ENCODE peak calls at places on chromosome 1, in ten cellular contexts. One of them, this sample, is unnamed.

GRCh38 chr1:3049164-3049563 is 19.8 kb upstream of the PRDM16 start:
- DNase-seq in sciatic nerve: peak; percentile 41
- DNase-seq in retina: no peak
- DNase-seq in testis: no peak
- DNase-seq in globus pallidus: no peak
- DNase-seq in 8988T: no peak
- DNase-seq in HTR-8/SVneo: no peak
- DNase-seq in lung microvascular endothelial cell: no peak
- DNase-seq in progenitor cell of endocrine pancreas: no peak
- DNase-seq in activated T-cell treated with anti-CD3 and anti-CD28 coated beads, Interleukin-2, amount 50 U/mL, for 72 hours: no peak
- DNase-seq in this sample: no peak

GRCh38 chr1:153599847-153600246 is 13.1 kb downstream of the S100A16 start:
- DNase-seq in sciatic nerve: peak; percentile 7
- DNase-seq in globus pallidus: no peak
- DNase-seq in retina: no peak
- DNase-seq in progenitor cell of endocrine pancreas: no peak
- DNase-seq in testis: no peak
- DNase-seq in lung microvascular endothelial cell: no peak
- DNase-seq in activated T-cell treated with anti-CD3 and anti-CD28 coated beads, Interleukin-2, amount 50 U/mL, for 72 hours: no peak
- DNase-seq in 8988T: no peak
- DNase-seq in HTR-8/SVneo: no peak
- DNase-seq in this sample: no peak

GRCh38 chr1:184051485-184052193 is at the start of gene TSEN15:
- DNase-seq in HTR-8/SVneo: peak; percentile 76
- DNase-seq in testis: peak; percentile 82
- DNase-seq in activated T-cell treated with anti-CD3 and anti-CD28 coated beads, Interleukin-2, amount 50 U/mL, for 72 hours: peak; percentile 85
- DNase-seq in progenitor cell of endocrine pancreas: peak; percentile 55
- DNase-seq in retina: peak; percentile 92
- DNase-seq in globus pallidus: peak; percentile 73
- DNase-seq in lung microvascular endothelial cell: peak; percentile 80
- DNase-seq in sciatic nerve: peak; percentile 84
- DNase-seq in 8988T: peak; percentile 40
- DNase-seq in this sample: peak; percentile 65

GRCh38 chr1:102630041-102630440 is 478.3 kb downstream of the COL11A1 start:
- DNase-seq in activated T-cell treated with anti-CD3 and anti-CD28 coated beads, Interleukin-2, amount 50 U/mL, for 72 hours: no peak
- DNase-seq in lung microvascular endothelial cell: no peak
- DNase-seq in progenitor cell of endocrine pancreas: no peak
- DNase-seq in sciatic nerve: no peak
- DNase-seq in retina: no peak
- DNase-seq in HTR-8/SVneo: no peak
- DNase-seq in 8988T: no peak
- DNase-seq in testis: no peak
- DNase-seq in globus pallidus: no peak
- DNase-seq in this sample: no peak

GRCh38 chr1:119816407-119816806 is 5.1 kb upstream of the REG4 start:
- DNase-seq in sciatic nerve: no peak
- DNase-seq in 8988T: no peak
- DNase-seq in activated T-cell treated with anti-CD3 and anti-CD28 coated beads, Interleukin-2, amount 50 U/mL, for 72 hours: no peak
- DNase-seq in HTR-8/SVneo: no peak
- DNase-seq in retina: no peak
- DNase-seq in testis: no peak
- DNase-seq in globus pallidus: no peak
- DNase-seq in progenitor cell of endocrine pancreas: no peak
- DNase-seq in lung microvascular endothelial cell: no peak
- DNase-seq in this sample: no peak

GRCh38 chr1:12196641-12197482 is 30.1 kb downstream of the TNFRSF1B start:
- DNase-seq in sciatic nerve: no peak
- DNase-seq in lung microvascular endothelial cell: no peak
- DNase-seq in activated T-cell treated with anti-CD3 and anti-CD28 coated beads, Interleukin-2, amount 50 U/mL, for 72 hours: no peak
- DNase-seq in progenitor cell of endocrine pancreas: no peak
- DNase-seq in globus pallidus: no peak
- DNase-seq in testis: peak; percentile 46
- DNase-seq in HTR-8/SVneo: no peak
- DNase-seq in retina: no peak
- DNase-seq in 8988T: no peak
- DNase-seq in this sample: no peak

GRCh38 chr1:39387452-39387851 is 104.0 kb upstream of the BMP8A start:
- DNase-seq in sciatic nerve: no peak
- DNase-seq in retina: no peak
- DNase-seq in globus pallidus: no peak
- DNase-seq in lung microvascular endothelial cell: peak; percentile 67
- DNase-seq in HTR-8/SVneo: peak; percentile 83
- DNase-seq in activated T-cell treated with anti-CD3 and anti-CD28 coated beads, Interleukin-2, amount 50 U/mL, for 72 hours: no peak
- DNase-seq in testis: no peak
- DNase-seq in 8988T: peak; percentile 25
- DNase-seq in progenitor cell of endocrine pancreas: no peak
- DNase-seq in this sample: no peak

GRCh38 chr1:95506736-95507404 is 272.9 kb downstream of the RWDD3 start:
- DNase-seq in sciatic nerve: no peak
- DNase-seq in activated T-cell treated with anti-CD3 and anti-CD28 coated beads, Interleukin-2, amount 50 U/mL, for 72 hours: no peak
- DNase-seq in HTR-8/SVneo: no peak
- DNase-seq in 8988T: no peak
- DNase-seq in lung microvascular endothelial cell: no peak
- DNase-seq in progenitor cell of endocrine pancreas: no peak
- DNase-seq in retina: no peak
- DNase-seq in globus pallidus: no peak
- DNase-seq in testis: no peak
- DNase-seq in this sample: no peak

GRCh38 chr1:50747394-50747793 is 212.7 kb downstream of the FAF1 start:
- DNase-seq in activated T-cell treated with anti-CD3 and anti-CD28 coated beads, Interleukin-2, amount 50 U/mL, for 72 hours: no peak
- DNase-seq in lung microvascular endothelial cell: no peak
- DNase-seq in progenitor cell of endocrine pancreas: no peak
- DNase-seq in 8988T: no peak
- DNase-seq in testis: no peak
- DNase-seq in sciatic nerve: no peak
- DNase-seq in retina: no peak
- DNase-seq in HTR-8/SVneo: no peak
- DNase-seq in globus pallidus: no peak
- DNase-seq in this sample: no peak

GRCh38 chr1:230123280-230124186 is 56.5 kb downstream of the GALNT2 start:
- DNase-seq in lung microvascular endothelial cell: no peak
- DNase-seq in sciatic nerve: no peak
- DNase-seq in progenitor cell of endocrine pancreas: no peak
- DNase-seq in globus pallidus: no peak
- DNase-seq in retina: no peak
- DNase-seq in activated T-cell treated with anti-CD3 and anti-CD28 coated beads, Interleukin-2, amount 50 U/mL, for 72 hours: peak; percentile 67
- DNase-seq in HTR-8/SVneo: no peak
- DNase-seq in 8988T: no peak
- DNase-seq in testis: no peak
- DNase-seq in this sample: no peak